ENCODE peak calls at places on chromosomes 5 and 9, in ten cellular contexts. I is AG09319, R is head of caudate nucleus, N is DMS79, Z is AG20443, F is NCI-H510A treated with DMSO at 0.1 percent for 48 hours, A is NCI-H2081, D is Kasumi-1, G is BE2C, H is Caco-2. P is an unnamed sample.

GRCh38 chr5:149706158-149706557 is 24.0 kb upstream of the PPARGC1B start:
- DNase-seq in I (no peak), R (no peak), N (no peak), Z (no peak), F (no peak), A (no peak), D (no peak), G (no peak), H (no peak), P (no peak)

GRCh38 chr5:55437859-55438206 is 96.9 kb downstream of the PLPP1 start:
- DNase-seq in I (no peak), R (no peak), N (no peak), Z (no peak), F (no peak), A (no peak), D (no peak), G (no peak), H (no peak), P (no peak)

GRCh38 chr5:93100433-93100832 is 480.6 kb downstream of the NR2F1-AS1 start:
- DNase-seq in I (no peak), R (no peak), N (peak; percentile 42), Z (peak; percentile 31), F (no peak), A (no peak), D (no peak), G (no peak), H (no peak), P (no peak)

GRCh38 chr9:27540537-27540936 is 10.9 kb upstream of the MOB3B start:
- DNase-seq in I (no peak), R (no peak), N (no peak), Z (no peak), F (no peak), A (no peak), D (no peak), G (no peak), H (no peak), P (no peak)

GRCh38 chr5:32673272-32673671 is 37.8 kb upstream of the NPR3 start:
- DNase-seq in I (no peak), R (no peak), N (no peak), Z (no peak), F (no peak), A (no peak), D (no peak), G (no peak), H (no peak), P (no peak)

GRCh38 chr9:95316794-95317118 is 753 bp downstream of the FANCC start:
- DNase-seq in I (no peak), R (no peak), N (peak; percentile 62), Z (peak; percentile 82), F (peak; percentile 90), A (peak; percentile 86), D (peak; percentile 49), G (peak; percentile 87), H (peak; percentile 93), P (peak; percentile 75)

GRCh38 chr5:135560858-135561257 is 17.9 kb downstream of the CXCL14 start:
- DNase-seq in I (peak; percentile 37), R (peak; percentile 84), N (peak; percentile 13), Z (peak; percentile 89), F (peak; percentile 53), A (peak; percentile 67), D (peak; percentile 89), G (peak; percentile 84), H (peak; percentile 83), P (peak; percentile 98)

GRCh38 chr5:71748360-71748759 is 29.3 kb downstream of the CARTPT start:
- DNase-seq in I (no peak), R (no peak), N (no peak), Z (no peak), F (no peak), A (peak; percentile 28), D (no peak), G (peak; percentile 68), H (no peak), P (no peak)

GRCh38 chr5:168706655-168707069 is 127.5 kb upstream of the PANK3 start:
- DNase-seq in I (no peak), R (peak; percentile 42), N (peak; percentile 40), Z (peak; percentile 37), F (peak; percentile 21), A (peak; percentile 36), D (peak; percentile 28), G (peak; percentile 52), H (peak; percentile 68), P (no peak)

GRCh38 chr9:91678807-91679206 is 255.2 kb upstream of the NFIL3 start:
- DNase-seq in I (no peak), R (no peak), N (no peak), Z (no peak), F (no peak), A (no peak), D (no peak), G (no peak), H (peak; percentile 55), P (no peak)

GRCh38 chr5:110769282-110769681 is 30.5 kb downstream of the SLC25A46 start:
- DNase-seq in I (peak; percentile 62), R (no peak), N (no peak), Z (peak; percentile 55), F (no peak), A (no peak), D (no peak), G (no peak), H (no peak), P (no peak)

GRCh38 chr5:125410501-125411162 is 664.2 kb upstream of the ZNF608 start:
- DNase-seq in I (peak; percentile 51), R (no peak), N (peak; percentile 55), Z (peak; percentile 35), F (no peak), A (peak; percentile 70), D (no peak), G (peak; percentile 54), H (no peak), P (no peak)

GRCh38 chr5:144267961-144268513 is 97.4 kb downstream of the KCTD16 start:
- DNase-seq in I (no peak), R (no peak), N (no peak), Z (no peak), F (no peak), A (peak; percentile 76), D (no peak), G (no peak), H (no peak), P (no peak)

GRCh38 chr9:16449331-16449730 is 421.1 kb downstream of the BNC2 start:
- DNase-seq in I (no peak), R (no peak), N (no peak), Z (no peak), F (no peak), A (peak; percentile 72), D (no peak), G (no peak), H (no peak), P (no peak)

GRCh38 chr5:141413540-141414069 is 818 bp downstream of the PCDHGA10 start:
- DNase-seq in I (no peak), R (no peak), N (no peak), Z (no peak), F (no peak), A (no peak), D (no peak), G (no peak), H (no peak), P (no peak)

GRCh38 chr9:12935714-12936113 is 160.9 kb downstream of the LURAP1L start:
- DNase-seq in I (no peak), R (no peak), N (no peak), Z (peak; percentile 18), F (no peak), A (no peak), D (no peak), G (no peak), H (no peak), P (no peak)

GRCh38 chr9:15570769-15571168 is 17.9 kb downstream of the CCDC171 start:
- DNase-seq in I (no peak), R (no peak), N (no peak), Z (no peak), F (no peak), A (peak; percentile 72), D (no peak), G (no peak), H (no peak), P (no peak)

GRCh38 chr9:120808931-120809330 is 15.7 kb upstream of the FBXW2 start:
- DNase-seq in I (no peak), R (no peak), N (no peak), Z (no peak), F (no peak), A (no peak), D (no peak), G (no peak), H (no peak), P (no peak)

GRCh38 chr5:150578781-150579461 is 61.5 kb upstream of the SYNPO start:
- DNase-seq in I (no peak), R (no peak), N (no peak), Z (no peak), F (no peak), A (no peak), D (no peak), G (no peak), H (peak; percentile 11), P (no peak)

GRCh38 chr9:109517798-109518435 is 19.8 kb upstream of the PTPN3 start:
- DNase-seq in I (no peak), R (no peak), N (peak; percentile 20), Z (no peak), F (no peak), A (peak; percentile 15), D (no peak), G (no peak), H (no peak), P (no peak)

GRCh38 chr5:61048534-61048933 is 103.5 kb downstream of the NDUFAF2 start:
- DNase-seq in I (no peak), R (no peak), N (no peak), Z (peak; percentile 23), F (no peak), A (no peak), D (no peak), G (no peak), H (no peak), P (no peak)

GRCh38 chr9:92563701-92564100 is 27.9 kb upstream of the ECM2 start:
- DNase-seq in I (no peak), R (no peak), N (no peak), Z (no peak), F (no peak), A (peak; percentile 12), D (no peak), G (no peak), H (no peak), P (peak; percentile 12)

GRCh38 chr5:96187309-96188027 is 225.8 kb upstream of the ELL2 start:
- DNase-seq in I (no peak), R (no peak), N (no peak), Z (no peak), F (no peak), A (no peak), D (no peak), G (no peak), H (peak; percentile 65), P (no peak)

GRCh38 chr9:91150273-91151013 is 211.3 kb downstream of the AUH start:
- DNase-seq in I (no peak), R (no peak), N (no peak), Z (no peak), F (no peak), A (no peak), D (no peak), G (no peak), H (no peak), P (no peak)

GRCh38 chr9:34557421-34558321 is 31.9 kb downstream of the CNTFR start:
- DNase-seq in I (no peak), R (no peak), N (no peak), Z (no peak), F (no peak), A (no peak), D (no peak), G (no peak), H (no peak), P (no peak)

GRCh38 chr5:134708301-134708700 is 30.0 kb upstream of the CAMLG start:
- DNase-seq in I (peak; percentile 34), R (no peak), N (no peak), Z (no peak), F (no peak), A (no peak), D (no peak), G (no peak), H (no peak), P (no peak)

GRCh38 chr9:115590016-115590415 is 472.1 kb upstream of the TNC start:
- DNase-seq in I (peak; percentile 93), R (no peak), N (no peak), Z (peak; percentile 83), F (no peak), A (no peak), D (no peak), G (no peak), H (no peak), P (no peak)

GRCh38 chr9:86352440-86353106 is 1.6 kb downstream of the TUT7 start:
- DNase-seq in I (no peak), R (no peak), N (no peak), Z (no peak), F (no peak), A (no peak), D (peak; percentile 6), G (no peak), H (no peak), P (peak; percentile 40)